ENCODE peak calls at places on chromosomes 6 and 20, in nine cellular contexts. V is RWPE2, K is cardiac muscle cell, Z is aorta, S is SJCRH30, E is Karpas-422, D is right atrium auricular region, I is ovary, C is AG04450. W is an unnamed sample.

GRCh38 chr20:16423311-16424212 is 149.7 kb downstream of the KIF16B start:
- DNase-seq in Z (no peak), E (no peak), S (no peak), C (no peak), K (no peak), D (no peak), V (no peak), I (no peak), W (no peak)

GRCh38 chr20:59291740-59292139 is 8.7 kb upstream of the EDN3 start:
- DNase-seq in I (no peak), C (no peak), D (no peak), S (peak; percentile 59), K (no peak), E (no peak), Z (no peak), V (no peak), W (no peak)

GRCh38 chr20:11159728-11160127 is 485.9 kb upstream of the JAG1 start:
- DNase-seq in Z (no peak), I (no peak), V (no peak), D (no peak), C (peak; percentile 77), S (no peak), K (peak; percentile 18), E (no peak), W (peak; percentile 26)

GRCh38 chr6:10478187-10479040 is 42.7 kb upstream of the GCNT2 start:
- DNase-seq in V (no peak), D (no peak), Z (no peak), C (peak; percentile 2), S (no peak), I (no peak), E (peak; percentile 86), K (peak; percentile 47), W (no peak)

GRCh38 chr20:10747019-10747418 is 73.2 kb upstream of the JAG1 start:
- DNase-seq in K (no peak), I (no peak), Z (no peak), V (no peak), C (no peak), E (no peak), S (no peak), D (no peak), W (peak; percentile 13)

GRCh38 chr6:154882107-154882506 is 113.0 kb upstream of the TIAM2 start:
- DNase-seq in C (no peak), K (no peak), V (no peak), I (no peak), S (no peak), Z (no peak), D (no peak), E (no peak), W (no peak)

GRCh38 chr6:159184559-159184958 is 15.4 kb downstream of the FNDC1 start:
- DNase-seq in S (no peak), V (no peak), E (no peak), I (no peak), D (no peak), Z (no peak), K (no peak), C (no peak), W (no peak)

GRCh38 chr6:93927731-93928130 is 508.4 kb upstream of the EPHA7 start:
- DNase-seq in S (peak; percentile 7), Z (peak; percentile 61), V (no peak), C (no peak), I (no peak), E (no peak), K (no peak), D (no peak), W (no peak)

GRCh38 chr20:63267681-63268080 is 4.9 kb upstream of the ARFGAP1 start:
- DNase-seq in Z (no peak), D (no peak), S (peak; percentile 82), E (no peak), C (no peak), V (no peak), I (no peak), K (no peak), W (no peak)

GRCh38 chr20:34069341-34070078 is 42.5 kb downstream of the EIF2S2 start:
- DNase-seq in D (peak; percentile 89), I (peak; percentile 72), C (peak; percentile 69), Z (peak; percentile 82), K (peak; percentile 82), E (peak; percentile 83), V (no peak), S (peak; percentile 76), W (peak; percentile 48)

GRCh38 chr6:33828764-33829731 is 25.2 kb upstream of the MLN start:
- DNase-seq in C (no peak), E (no peak), Z (no peak), V (no peak), I (peak; percentile 35), S (no peak), K (peak; percentile 37), D (no peak), W (peak; percentile 25)

GRCh38 chr6:128174724-128175123 is 273.9 kb upstream of the THEMIS start:
- DNase-seq in D (no peak), S (no peak), E (no peak), V (no peak), C (no peak), Z (no peak), I (no peak), K (no peak), W (no peak)

GRCh38 chr6:110358536-110359148 is 493 bp upstream of the METTL24 start:
- DNase-seq in D (no peak), V (no peak), Z (no peak), S (no peak), K (no peak), I (no peak), C (no peak), E (no peak), W (no peak)

GRCh38 chr6:37882724-37883413 is 63.3 kb downstream of the ZFAND3 start:
- DNase-seq in K (no peak), Z (no peak), C (peak; percentile 62), E (no peak), I (no peak), V (no peak), S (no peak), D (no peak), W (no peak)

DNA sequence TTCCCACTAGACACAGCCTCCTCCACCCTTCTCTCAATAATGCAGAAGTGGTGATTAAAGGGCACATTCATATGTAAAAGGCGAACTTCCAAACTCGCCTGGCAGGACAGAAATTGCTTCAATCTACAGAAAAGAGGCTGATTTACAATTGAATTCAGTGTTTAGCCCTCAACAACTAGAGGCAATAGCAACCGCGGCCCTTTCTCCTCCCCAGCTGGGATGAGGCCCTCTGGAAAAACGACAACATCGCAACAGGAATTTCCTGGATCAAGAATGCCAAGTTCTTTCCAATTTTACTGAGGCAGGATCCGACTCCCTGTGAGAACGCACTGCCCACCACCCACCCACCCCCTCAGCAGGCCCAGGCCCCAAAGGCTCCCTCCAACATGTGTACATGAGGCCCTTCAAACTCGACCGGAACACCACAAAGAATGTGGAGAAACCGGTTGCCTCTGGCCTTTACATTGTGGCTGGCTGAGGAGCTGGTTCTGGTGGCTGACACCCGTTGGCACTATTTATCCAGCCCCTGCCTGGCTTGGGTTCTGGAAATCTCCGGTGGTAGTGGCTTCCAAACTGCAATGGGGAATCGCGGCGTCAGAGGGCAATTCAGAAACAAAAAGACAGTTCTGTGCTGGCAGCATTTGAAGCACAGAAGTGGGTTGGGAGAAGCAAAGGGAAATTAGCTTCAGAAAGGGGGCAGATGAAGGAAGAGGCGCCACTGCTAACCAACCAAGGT is 36.8 kb downstream of the ZMYND8 start:
- DNase-seq in C (no peak), S (peak; percentile 41), Z (no peak), E (no peak), K (peak; percentile 41), I (peak; percentile 58), D (peak; percentile 74), V (peak; percentile 95), W (peak; percentile 65)
- H3K4me3 ChIP-seq in C (peak overlapping the region; percentile 10), S (no peak overlapping the region), Z (no peak overlapping the region), E (no peak overlapping the region), K (no peak overlapping the region), I (no peak overlapping the region), D (peak overlapping the region; percentile 16), V (peak overlapping the region; percentile 4), W (peak overlapping the region; percentile 33)

DNA sequence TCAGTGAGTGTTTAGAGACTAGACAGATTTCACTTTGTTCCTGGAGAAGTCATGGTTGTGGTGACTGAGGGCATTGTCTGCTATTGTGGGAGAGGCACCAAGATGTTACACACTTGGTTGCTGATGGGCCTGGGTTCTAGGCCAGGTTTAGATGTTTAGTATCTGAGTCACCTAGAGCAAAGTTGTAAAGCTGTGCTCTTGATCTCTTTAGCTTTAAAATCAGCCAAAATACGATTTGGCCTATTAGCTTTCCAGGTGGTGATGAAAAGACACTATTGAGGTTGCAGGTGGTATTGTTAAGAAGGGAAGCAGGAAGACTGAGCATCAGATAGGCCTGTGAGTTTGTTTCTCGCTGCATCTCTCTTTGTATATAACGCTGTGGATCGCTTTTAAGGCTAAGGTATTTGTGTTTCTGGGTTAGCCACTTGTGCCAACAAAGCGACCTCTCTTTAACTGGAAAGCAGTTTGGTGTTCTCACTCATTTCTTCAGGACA is 48.6 kb downstream of the FOXO3 start:
- DNase-seq in I (no peak), D (no peak), K (no peak), E (no peak), V (no peak), S (no peak), C (peak; percentile 27), Z (no peak), W (no peak)
- H3K27ac ChIP-seq in I (no peak overlapping the region), D (peak overlapping the region; percentile 66), K (peak overlapping the region; percentile 21), E (no peak overlapping the region), V (peak overlapping the region; percentile 43), S (peak overlapping the region; percentile 19), C (no peak overlapping the region), Z (no peak overlapping the region), W (peak overlapping the region; percentile 47)

GRCh38 chr20:19885576-19885956 is 127.5 kb downstream of the RIN2 start:
- DNase-seq in Z (no peak), I (no peak), S (no peak), E (no peak), D (no peak), C (no peak), K (no peak), V (no peak), W (no peak)
- H3K4me3 ChIP-seq in Z (no peak overlapping the region), I (peak overlapping the region; percentile 13), S (no peak overlapping the region), E (no peak overlapping the region), D (no peak overlapping the region), C (no peak overlapping the region), K (no peak overlapping the region), V (peak overlapping the region; percentile 26), W (no peak overlapping the region)

GRCh38 chr20:37277253-37277593 is 12.2 kb upstream of the MANBAL start:
- DNase-seq in Z (no peak), D (no peak), S (no peak), K (no peak), E (no peak), V (no peak), C (no peak), I (no peak), W (no peak)

GRCh38 chr20:37276494-37277252 is 12.8 kb upstream of the MANBAL start:
- DNase-seq in S (peak; percentile 78), K (no peak), I (peak; percentile 87), V (no peak), D (no peak), E (no peak), Z (peak; percentile 76), C (peak; percentile 85), W (peak; percentile 52)

GRCh38 chr20:37282558-37282957 is 6.9 kb upstream of the MANBAL start:
- DNase-seq in K (peak; percentile 51), C (no peak), V (no peak), I (no peak), Z (no peak), S (no peak), E (no peak), D (no peak), W (no peak)

GRCh38 chr20:37279820-37280219 is 9.6 kb upstream of the MANBAL start:
- DNase-seq in D (no peak), K (no peak), S (peak; percentile 56), V (no peak), I (no peak), E (no peak), C (no peak), Z (no peak), W (no peak)

GRCh38 chr20:37278966-37279590 is 10.4 kb upstream of the MANBAL start:
- DNase-seq in S (no peak), I (no peak), K (no peak), C (no peak), D (no peak), E (no peak), Z (no peak), V (no peak), W (no peak)
- H3K27ac ChIP-seq in S (no peak overlapping the region), I (no peak overlapping the region), K (no peak overlapping the region), C (no peak overlapping the region), D (no peak overlapping the region), E (no peak overlapping the region), Z (no peak overlapping the region), V (no peak overlapping the region), W (no peak overlapping the region)